ENCODE peak calls at places on chromosomes 6 and 20, in four cellular contexts. E, W, B and Q are unnamed samples. For H4K20me1, the result is how much of the 10 kb centered on the place peaks cover.

GRCh38 chr6:113172531-113172966 is 684.6 kb upstream of the MARCKS start:
- DNase-seq in W (no peak), E (no peak), B (no peak), Q (no peak)

GRCh38 chr20:57795347-57795697 is 85.5 kb upstream of the PMEPA1 start:
- DNase-seq in E (no peak), W (no peak), B (peak), Q (no peak)

GRCh38 chr6:45560421-45560820 is 182.7 kb upstream of the SUPT3H start:
- DNase-seq in B (no peak), W (no peak), E (no peak), Q (no peak)

GRCh38 chr6:105226598-105227291 is 46.9 kb upstream of the POPDC3 start:
- DNase-seq in B (no peak), E (no peak), W (no peak), Q (no peak)

GRCh38 chr6:153790048-153790447 is 249.0 kb upstream of the OPRM1 start:
- DNase-seq in W (no peak), E (no peak), B (peak), Q (no peak)

GRCh38 chr6:31545291-31545690 is 1.1 kb downstream of the ATP6V1G2 start:
- DNase-seq in E (no peak), W (no peak), B (no peak), Q (no peak)

GRCh38 chr6:35401514-35401913 is 50.6 kb upstream of the FANCE start:
- DNase-seq in B (no peak), W (no peak), E (no peak), Q (no peak)

GRCh38 chr6:146913842-146914562 is 290.2 kb upstream of the STXBP5 start:
- DNase-seq in E (no peak), B (peak), W (peak), Q (peak)

GRCh38 chr20:14561733-14562132 is 224.3 kb upstream of the FLRT3 start:
- DNase-seq in E (no peak), B (no peak), W (no peak), Q (no peak)

GRCh38 chr20:63509088-63509564 is 10.2 kb upstream of the EEF1A2 start:
- DNase-seq in B (no peak), E (no peak), W (no peak), Q (no peak)

GRCh38 chr6:148144917-148145521 is 197.6 kb upstream of the SASH1 start:
- DNase-seq in B (peak), E (no peak), W (peak), Q (peak)

GRCh38 chr20:22827916-22828315 is 207.2 kb upstream of the SSTR4 start:
- DNase-seq in W (no peak), E (no peak), B (no peak), Q (no peak)

GRCh38 chr6:105097288-105097687 is 82.5 kb downstream of the POPDC3 start:
- DNase-seq in B (no peak), W (no peak), E (no peak), Q (no peak)

GRCh38 chr20:63835031-63835858 is 4.2 kb upstream of the ZBTB46 start:
- DNase-seq in E (no peak), B (peak), W (peak), Q (peak)

GRCh38 chr6:160419488-160419887 is 71.3 kb downstream of the SLC22A3 start:
- DNase-seq in B (no peak), E (no peak), W (no peak), Q (no peak)

GRCh38 chr6:57097596-57097995 is 7.6 kb downstream of the ZNF451 start:
- DNase-seq in W (no peak), B (no peak), E (no peak), Q (no peak)

GRCh38 chr20:32534661-32535240 is 50.4 kb downstream of the NOL4L start:
- DNase-seq in B (no peak), W (peak), E (no peak), Q (no peak)

GRCh38 chr6:19865178-19865577 is 28.0 kb downstream of the ID4 start:
- DNase-seq in B (no peak), E (no peak), W (no peak), Q (no peak)

GRCh38 chr6:19866900-19867627 is 29.9 kb downstream of the ID4 start:
- DNase-seq in E (no peak), B (peak), W (no peak), Q (no peak)

GRCh38 chr6:19866199-19866872 is 29.2 kb downstream of the ID4 start:
- DNase-seq in W (no peak), E (no peak), B (no peak), Q (no peak)

GRCh38 chr6:19860235-19860877 is 23.2 kb downstream of the ID4 start:
- DNase-seq in W (no peak), E (no peak), B (no peak), Q (no peak)

GRCh38 chr6:19864285-19864684 is 27.1 kb downstream of the ID4 start:
- DNase-seq in B (no peak), E (no peak), W (no peak), Q (no peak)
- TF ChIP-seq ATF2 in B (no peak), E (no peak), W (no peak), Q (no peak)

GRCh38 chr20:62054451-62054953 is 11.2 kb downstream of the TAF4 start:
- DNase-seq in E (no peak), B (no peak), W (no peak), Q (no peak)
- H4K20me1 ChIP-seq in E (under half), B (under half), W (under half), Q (under half)

GRCh38 chr20:3738109-3739053 is 5.9 kb downstream of the HSPA12B start:
- DNase-seq in B (peak), W (no peak), E (no peak), Q (no peak)
- TF ChIP-seq ZNF274 in B (no peak), W (no peak), E (no peak), Q (no peak)

GRCh38 chr6:163572612-163573011 is 158.1 kb downstream of the QKI start:
- DNase-seq in E (no peak), B (no peak), W (peak), Q (no peak)

GRCh38 chr6:163568275-163568674 is 153.8 kb downstream of the QKI start:
- DNase-seq in B (no peak), E (no peak), W (no peak), Q (no peak)

GRCh38 chr6:163573503-163574179 is 159.1 kb downstream of the QKI start:
- DNase-seq in B (no peak), E (no peak), W (no peak), Q (no peak)

GRCh38 chr6:163570579-163571231 is 156.2 kb downstream of the QKI start:
- DNase-seq in E (no peak), B (no peak), W (peak), Q (no peak)

GRCh38 chr6:163571730-163572129 is 157.2 kb downstream of the QKI start:
- DNase-seq in W (no peak), E (no peak), B (no peak), Q (no peak)
- TF ChIP-seq ATF2 in W (no peak), E (no peak), B (no peak), Q (no peak)

DNA sequence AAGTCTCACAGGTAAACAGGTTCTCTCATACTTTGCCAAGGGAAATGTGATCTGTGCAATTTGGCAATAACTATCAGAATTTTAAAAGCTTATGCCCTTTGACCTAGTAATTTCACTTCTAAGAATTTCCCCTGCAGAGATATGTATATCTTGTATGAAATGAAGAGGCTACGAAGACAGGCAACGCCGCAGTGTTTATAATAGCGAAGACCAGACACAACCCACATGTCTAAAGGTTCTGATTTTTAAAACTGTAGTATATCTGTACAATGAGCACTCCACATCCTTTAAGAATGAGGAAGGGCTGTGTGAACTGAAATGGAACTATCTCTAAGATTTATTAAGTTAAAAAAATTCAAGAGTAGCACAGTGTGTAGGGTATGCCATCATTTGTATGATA is 7.5 kb downstream of the TRAF3IP2 start:
- DNase-seq in W (no peak), B (no peak), E (no peak), Q (no peak)
- H4K20me1 ChIP-seq in W (under half), B (under half), E (under half), Q (under half)

GRCh38 chr20:50188879-50189680 is 1.6 kb upstream of the CEBPB start:
- DNase-seq in W (no peak), B (peak), E (no peak), Q (no peak)
- TF ChIP-seq ZNF274 in W (no peak), B (peak), E (no peak), Q (no peak)